ENCODE peak calls at places on chromosome 13, in nine cellular contexts. T is naive thymus-derived CD4-positive, alpha-beta T cell; H is stomach; C is neuronal stem cell; N is psoas muscle; Z is cardiac muscle cell; F is thyroid gland; U is GM23338; D is transverse colon. V is an unnamed sample.

GRCh38 chr13:47933688-47934011 is 67.4 kb downstream of the SUCLA2 start:
- DNase-seq in T (no peak), H (no peak), C (no peak), N (no peak), Z (no peak), F (no peak), U (no peak), D (no peak), V (no peak)

GRCh38 chr13:37173214-37173613 is 67.8 kb upstream of the CSNK1A1L start:
- DNase-seq in T (no peak), H (no peak), C (no peak), N (no peak), Z (no peak), F (no peak), U (peak; percentile 28), D (no peak), V (no peak)

GRCh38 chr13:24142453-24142852 is 18.1 kb upstream of the SPATA13 start:
- DNase-seq in T (no peak), H (no peak), C (no peak), N (no peak), Z (no peak), F (no peak), U (no peak), D (no peak), V (no peak)

GRCh38 chr13:100859861-100860260 is 185.3 kb upstream of the TMTC4 start:
- DNase-seq in T (no peak), H (no peak), C (no peak), N (no peak), Z (no peak), F (no peak), U (no peak), D (no peak), V (no peak)

GRCh38 chr13:23960566-23961156 is 63.4 kb upstream of the C1QTNF9B start:
- DNase-seq in T (no peak), H (no peak), C (peak; percentile 23), N (no peak), Z (peak; percentile 75), F (no peak), U (peak; percentile 80), D (no peak), V (no peak)

GRCh38 chr13:107480130-107480529 is 735.2 kb downstream of the LIG4 start:
- DNase-seq in T (no peak), H (no peak), C (no peak), N (no peak), Z (no peak), F (no peak), U (no peak), D (no peak), V (no peak)

GRCh38 chr13:50426932-50427331 is 411.7 kb downstream of the KCNRG start:
- DNase-seq in T (no peak), H (no peak), C (no peak), N (no peak), Z (no peak), F (no peak), U (no peak), D (no peak), V (no peak)

GRCh38 chr13:98068511-98068910 is 74.4 kb upstream of the FARP1 start:
- DNase-seq in T (no peak), H (no peak), C (no peak), N (no peak), Z (no peak), F (no peak), U (no peak), D (no peak), V (no peak)

GRCh38 chr13:46561691-46562090 is 8.7 kb downstream of the LRCH1 start:
- DNase-seq in T (no peak), H (no peak), C (no peak), N (no peak), Z (no peak), F (no peak), U (no peak), D (no peak), V (no peak)

GRCh38 chr13:46562152-46562551 is 9.2 kb downstream of the LRCH1 start:
- DNase-seq in T (no peak), H (no peak), C (no peak), N (no peak), Z (no peak), F (no peak), U (no peak), D (no peak), V (no peak)

GRCh38 chr13:46559272-46559805 is 6.4 kb downstream of the LRCH1 start:
- DNase-seq in T (no peak), H (no peak), C (no peak), N (no peak), Z (no peak), F (no peak), U (no peak), D (no peak), V (no peak)

GRCh38 chr13:46565808-46566750 is 13.1 kb downstream of the LRCH1 start:
- DNase-seq in T (no peak), H (no peak), C (no peak), N (no peak), Z (no peak), F (no peak), U (no peak), D (no peak), V (no peak)

GRCh38 chr13:46562581-46562980 is 9.6 kb downstream of the LRCH1 start:
- DNase-seq in T (no peak), H (no peak), C (no peak), N (no peak), Z (no peak), F (no peak), U (no peak), D (no peak), V (no peak)
- H3K4me1 ChIP-seq in T (no peaks in the 10 kb centered on the region), H (peaks cover 11% of the 10 kb centered on the region), C (no peaks in the 10 kb centered on the region), N (no peaks in the 10 kb centered on the region), Z (peaks cover 25% of the 10 kb centered on the region), F (no peaks in the 10 kb centered on the region), U (no peaks in the 10 kb centered on the region), D (peaks cover 11% of the 10 kb centered on the region), V (peaks cover 42% of the 10 kb centered on the region)

GRCh38 chr13:113863511-113864302 is at the start of gene GAS6:
- DNase-seq in T (no peak), H (peak; percentile 72), C (peak; percentile 51), N (peak; percentile 74), Z (peak; percentile 74), F (peak; percentile 74), U (peak; percentile 48), D (peak; percentile 80), V (peak; percentile 64)
- H3K27ac ChIP-seq in T (no peak within 1 kb of the TSS), H (peak within 1 kb of the TSS; percentile 92), C (no peak within 1 kb of the TSS), N (peak within 1 kb of the TSS; percentile 85), Z (peak within 1 kb of the TSS; percentile 16), F (peak within 1 kb of the TSS; percentile 84), U (no peak within 1 kb of the TSS), D (peak within 1 kb of the TSS; percentile 86), V (peak within 1 kb of the TSS; percentile 88)

GRCh38 chr13:42384265-42384664 is 112.3 kb downstream of the AKAP11 start:
- DNase-seq in T (no peak), H (no peak), C (no peak), N (no peak), Z (no peak), F (no peak), U (no peak), D (no peak), V (no peak)
- H3K4me1 ChIP-seq in T (peaks cover 19% of the 10 kb centered on the region), H (no peaks in the 10 kb centered on the region), C (no peaks in the 10 kb centered on the region), N (no peaks in the 10 kb centered on the region), Z (no peaks in the 10 kb centered on the region), F (no peaks in the 10 kb centered on the region), U (no peaks in the 10 kb centered on the region), D (no peaks in the 10 kb centered on the region), V (no peaks in the 10 kb centered on the region)

GRCh38 chr13:109759609-109760008 is 26.8 kb downstream of the IRS2 start:
- DNase-seq in T (no peak), H (no peak), C (no peak), N (no peak), Z (no peak), F (no peak), U (no peak), D (no peak), V (no peak)

GRCh38 chr13:109758937-109759480 is 27.4 kb downstream of the IRS2 start:
- DNase-seq in T (no peak), H (no peak), C (no peak), N (no peak), Z (no peak), F (no peak), U (no peak), D (no peak), V (no peak)

GRCh38 chr13:109761695-109762094 is 24.7 kb downstream of the IRS2 start:
- DNase-seq in T (no peak), H (no peak), C (no peak), N (no peak), Z (no peak), F (no peak), U (no peak), D (no peak), V (no peak)

GRCh38 chr13:109760951-109761350 is 25.4 kb downstream of the IRS2 start:
- DNase-seq in T (no peak), H (no peak), C (no peak), N (no peak), Z (no peak), F (no peak), U (no peak), D (no peak), V (no peak)

GRCh38 chr13:109760372-109760771 is 26.0 kb downstream of the IRS2 start:
- DNase-seq in T (no peak), H (no peak), C (no peak), N (no peak), Z (no peak), F (no peak), U (no peak), D (no peak), V (no peak)
- H3K27ac ChIP-seq in T (no peak overlapping the region), H (no peak overlapping the region), C (no peak overlapping the region), N (peak overlapping the region; percentile 11), Z (no peak overlapping the region), F (no peak overlapping the region), U (no peak overlapping the region), D (no peak overlapping the region), V (no peak overlapping the region)

GRCh38 chr13:110345266-110345665 is 38.2 kb downstream of the COL4A2 start:
- DNase-seq in T (no peak), H (no peak), C (no peak), N (no peak), Z (no peak), F (no peak), U (no peak), D (no peak), V (no peak)

GRCh38 chr13:110347535-110348308 is 40.6 kb downstream of the COL4A2 start:
- DNase-seq in T (no peak), H (no peak), C (no peak), N (peak; percentile 63), Z (no peak), F (peak; percentile 43), U (no peak), D (no peak), V (no peak)

GRCh38 chr13:110347088-110347487 is 40.0 kb downstream of the COL4A2 start:
- DNase-seq in T (no peak), H (no peak), C (no peak), N (no peak), Z (no peak), F (no peak), U (no peak), D (no peak), V (no peak)

GRCh38 chr13:110345701-110346100 is 38.6 kb downstream of the COL4A2 start:
- DNase-seq in T (no peak), H (no peak), C (no peak), N (no peak), Z (no peak), F (no peak), U (no peak), D (no peak), V (no peak)

GRCh38 chr13:110346661-110347067 is 39.6 kb downstream of the COL4A2 start:
- DNase-seq in T (no peak), H (no peak), C (no peak), N (no peak), Z (no peak), F (no peak), U (no peak), D (peak; percentile 87), V (no peak)
- H3K4me1 ChIP-seq in T (no peaks in the 10 kb centered on the region), H (peaks cover 3% of the 10 kb centered on the region), C (peaks cover 12% of the 10 kb centered on the region), N (peaks cover 23% of the 10 kb centered on the region), Z (peaks cover 26% of the 10 kb centered on the region), F (peaks cover 35% of the 10 kb centered on the region), U (peaks cover 7% of the 10 kb centered on the region), D (peaks cover 40% of the 10 kb centered on the region), V (peaks cover 37% of the 10 kb centered on the region)

V was measured in lower lobe of right lung.